ENCODE peak calls at places on chromosome 4, in four cellular contexts. V is fibroblast of the aortic adventitia, O is tibial artery, P is astrocyte. I is an unnamed sample.

GRCh38 chr4:1294424-1294823 is 4.7 kb downstream of the MAEA start:
- DNase-seq in O (no peak), P (no peak), V (no peak), I (no peak)

GRCh38 chr4:48470135-48470534 is 13.0 kb upstream of the SLC10A4 start:
- DNase-seq in V (no peak), O (no peak), P (no peak), I (no peak)

GRCh38 chr4:168945291-168945690 is 64.8 kb downstream of the CBR4 start:
- DNase-seq in P (no peak), O (no peak), V (no peak), I (no peak)

GRCh38 chr4:3123201-3123671 is 48.8 kb downstream of the HTT start:
- DNase-seq in P (no peak), V (peak), O (no peak), I (peak)

GRCh38 chr4:3037957-3038451 is 36.3 kb downstream of the HTT-AS start:
- DNase-seq in O (peak), P (no peak), V (peak), I (peak)

GRCh38 chr4:24211821-24212220 is 322.0 kb upstream of the PPARGC1A start:
- DNase-seq in P (peak), V (peak), O (no peak), I (no peak)

GRCh38 chr4:137125011-137125410 is 407.3 kb downstream of the PCDH18 start:
- DNase-seq in O (peak), P (peak), V (peak), I (peak)

GRCh38 chr4:155522201-155522600 is 144.4 kb upstream of the GUCY1A1 start:
- DNase-seq in V (no peak), P (peak), O (no peak), I (no peak)

GRCh38 chr4:53532521-53532920 is 58.8 kb downstream of the LNX1 start:
- DNase-seq in V (peak), P (peak), O (no peak), I (peak)

GRCh38 chr4:123877561-123877960 is 481.0 kb downstream of the SPRY1 start:
- DNase-seq in P (peak), O (no peak), V (peak), I (peak)

GRCh38 chr4:111957131-111957530 is 188.1 kb upstream of the FAM241A start:
- DNase-seq in P (no peak), V (no peak), O (no peak), I (no peak)

GRCh38 chr4:13903061-13903460 is 275.5 kb upstream of the BOD1L1 start:
- DNase-seq in V (no peak), P (no peak), O (no peak), I (no peak)

GRCh38 chr4:40212674-40213504 is 16.1 kb downstream of the RHOH start:
- DNase-seq in O (no peak), V (peak), P (peak), I (no peak)

GRCh38 chr4:47933798-47934197 is 19.4 kb upstream of the NFXL1 start:
- DNase-seq in P (peak), O (no peak), V (peak), I (peak)

GRCh38 chr4:56908206-56909082 is 744 bp downstream of the REST start:
- DNase-seq in P (peak), V (peak), O (peak), I (peak)

GRCh38 chr4:124415206-124415605 is 297.3 kb downstream of the ANKRD50 start:
- DNase-seq in O (no peak), V (peak), P (peak), I (peak)

GRCh38 chr4:122576261-122577188 is 44.3 kb downstream of the IL21 start:
- DNase-seq in O (no peak), P (no peak), V (peak), I (peak)

GRCh38 chr4:139301821-139302611 is at the start of gene NDUFC1:
- DNase-seq in P (peak), V (peak), O (peak), I (peak)

GRCh38 chr4:48109413-48110263 is 24.4 kb downstream of the TXK start:
- DNase-seq in O (no peak), P (peak), V (peak), I (peak)

GRCh38 chr4:128917781-128918180 is 108.3 kb downstream of the JADE1 start:
- DNase-seq in O (no peak), P (no peak), V (no peak), I (no peak)

GRCh38 chr4:157713342-157713741 is 459.5 kb downstream of the GASK1B start:
- DNase-seq in O (no peak), P (no peak), V (no peak), I (peak)

GRCh38 chr4:168484626-168485025 is 4.3 kb upstream of the DDX60L start:
- DNase-seq in V (peak), O (no peak), P (peak), I (peak)

GRCh38 chr4:186765138-186765537 is 41.5 kb upstream of the FAT1 start:
- DNase-seq in P (peak), V (peak), O (peak), I (peak)
- H3K4me3 ChIP-seq in P (no peak), V (no peak), O (no peak), I (no peak)

GRCh38 chr4:176539091-176539784 is 219.5 kb downstream of the SPCS3 start:
- DNase-seq in O (no peak), V (no peak), P (no peak), I (no peak)

GRCh38 chr4:176540814-176541213 is 221.0 kb downstream of the SPCS3 start:
- DNase-seq in O (no peak), P (peak), V (no peak), I (peak)

GRCh38 chr4:176534566-176534965 is 214.8 kb downstream of the SPCS3 start:
- DNase-seq in P (peak), V (peak), O (no peak), I (peak)

GRCh38 chr4:176539785-176540175 is 220.0 kb downstream of the SPCS3 start:
- DNase-seq in O (no peak), P (peak), V (peak), I (peak)

DNA sequence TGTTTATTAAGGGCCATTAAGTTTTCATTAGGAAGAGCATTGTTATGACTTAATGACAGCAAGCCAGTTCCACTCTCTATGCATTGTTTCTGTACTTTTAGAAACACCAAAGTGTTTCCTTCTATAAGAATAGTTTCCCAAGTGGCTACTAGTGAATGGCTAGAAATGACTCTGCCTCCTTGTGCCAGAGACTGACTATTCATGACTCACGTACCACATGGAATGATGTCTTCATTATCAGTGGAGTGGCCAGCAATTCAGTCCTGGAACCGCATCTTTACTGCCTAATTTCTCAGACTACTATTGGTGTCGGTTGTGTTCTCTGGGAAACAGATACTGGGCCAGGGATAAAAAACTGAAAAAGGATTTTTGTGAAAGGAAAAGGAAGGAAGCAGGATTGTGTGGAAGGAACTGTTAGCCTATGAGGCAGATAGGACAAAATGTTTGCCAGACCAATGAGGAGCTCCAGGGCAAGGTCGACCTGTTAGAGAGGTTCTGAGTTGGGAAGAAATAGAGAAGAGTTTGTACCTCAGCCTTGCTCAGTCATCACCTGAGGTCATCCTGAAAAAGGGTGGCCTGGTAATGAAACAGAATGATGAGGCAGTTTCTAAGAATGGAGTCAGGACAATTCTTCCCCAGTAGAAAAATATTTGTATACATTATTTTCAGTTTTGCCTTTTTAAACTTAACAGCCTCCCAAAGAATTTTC is 218.6 kb downstream of the SPCS3 start:
- DNase-seq in V (peak), O (no peak), P (peak), I (peak)
- TF ChIP-seq CTCF in V (no peak), O (no peak), P (no peak), I (no peak)

GRCh38 chr4:184422378-184422777 is 52.0 kb downstream of the IRF2 start:
- DNase-seq in V (no peak), P (no peak), O (no peak), I (no peak)
- H3K4me3 ChIP-seq in V (no peak), P (no peak), O (no peak), I (no peak)

GRCh38 chr4:7816771-7817170 is 122.9 kb downstream of the AFAP1 start:
- DNase-seq in P (no peak), O (no peak), V (no peak), I (no peak)

GRCh38 chr4:7815981-7816380 is 123.7 kb downstream of the AFAP1 start:
- DNase-seq in V (no peak), P (peak), O (no peak), I (no peak)

GRCh38 chr4:7814451-7814850 is 125.2 kb downstream of the AFAP1 start:
- DNase-seq in V (no peak), P (no peak), O (no peak), I (no peak)

GRCh38 chr4:7813674-7814073 is 126.0 kb downstream of the AFAP1 start:
- DNase-seq in P (peak), O (no peak), V (peak), I (peak)

GRCh38 chr4:7815562-7815961 is 124.1 kb downstream of the AFAP1 start:
- DNase-seq in O (no peak), P (peak), V (peak), I (peak)
- TF ChIP-seq CTCF in O (no peak), P (no peak), V (peak), I (no peak)

GRCh38 chr4:68299492-68300457 is 50.1 kb downstream of the YTHDC1 start:
- DNase-seq in V (no peak), P (no peak), O (no peak), I (no peak)
- H3K4me3 ChIP-seq in V (no peak), P (no peak), O (no peak), I (no peak)

GRCh38 chr4:106609917-106610316 is 241.3 kb upstream of the GIMD1 start:
- DNase-seq in P (no peak), O (no peak), V (no peak), I (no peak)
- TF ChIP-seq CTCF in P (no peak), O (no peak), V (no peak), I (no peak)

GRCh38 chr4:77184961-77185360 is 28.0 kb downstream of the CCNG2 start:
- DNase-seq in V (no peak), P (no peak), O (no peak), I (no peak)

GRCh38 chr4:77185681-77186080 is 28.7 kb downstream of the CCNG2 start:
- DNase-seq in V (no peak), O (no peak), P (no peak), I (no peak)

GRCh38 chr4:77187231-77187630 is 30.2 kb downstream of the CCNG2 start:
- DNase-seq in P (no peak), V (no peak), O (no peak), I (no peak)

GRCh38 chr4:77190053-77190452 is 33.0 kb downstream of the CCNG2 start:
- DNase-seq in O (no peak), V (no peak), P (no peak), I (no peak)

DNA sequence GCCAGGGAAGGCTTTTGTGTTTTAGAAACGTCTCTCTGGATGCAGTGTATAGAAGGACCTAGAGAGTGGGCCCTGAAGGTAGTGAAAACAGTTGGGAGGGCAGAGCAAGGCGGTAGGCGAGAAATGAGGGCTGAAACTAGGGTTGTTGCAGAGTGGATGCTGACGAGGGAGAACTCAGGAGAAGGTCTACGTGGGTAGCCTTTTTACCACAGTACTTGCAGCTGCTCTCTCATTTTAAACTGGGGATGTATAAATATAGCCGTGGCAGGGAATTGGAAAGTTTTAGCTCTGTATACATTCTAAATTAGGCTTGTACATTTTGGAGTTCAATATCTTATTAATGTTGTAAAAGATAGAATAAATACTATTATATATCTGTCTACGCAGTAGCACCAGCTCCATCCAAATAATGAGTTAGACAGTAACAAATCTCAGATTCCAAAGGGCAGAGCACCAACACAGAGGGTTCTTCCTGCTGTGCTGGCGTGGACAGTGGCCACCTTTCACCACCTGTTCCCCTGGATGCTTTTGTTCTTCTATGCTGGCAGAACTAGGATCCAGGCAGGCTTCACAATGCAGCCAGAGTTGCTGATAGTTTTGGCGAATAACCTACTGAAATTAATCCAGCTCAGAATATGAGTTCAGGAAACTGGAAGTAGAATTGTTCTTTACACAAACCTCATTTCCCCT is 31.6 kb downstream of the CCNG2 start:
- DNase-seq in P (no peak), O (no peak), V (no peak), I (no peak)
- H3K4me3 ChIP-seq in P (no peak), O (no peak), V (no peak), I (no peak)

I was measured in fibroblast of pulmonary artery.